ENCODE peak calls at places on chromosomes 3 and 15, in eight cellular contexts. I is EL, B is iPS-NIHi11, C is cerebellum, V is AG04449, Y is H4, S is lower lobe of right lung, G is AG04450. J is an unnamed sample.

GRCh38 chr3:157125101-157125500 is 34.8 kb downstream of the CCNL1 start:
- DNase-seq in V (no peak), I (no peak), G (no peak), B (no peak), S (no peak), Y (no peak), C (no peak), J (no peak)

GRCh38 chr3:1830851-1831250 is 267.8 kb upstream of the CNTN4 start:
- DNase-seq in S (no peak), C (no peak), I (no peak), B (no peak), Y (no peak), G (no peak), V (no peak), J (no peak)

GRCh38 chr3:3586843-3587626 is 212.2 kb upstream of the LRRN1 start:
- DNase-seq in G (no peak), Y (no peak), C (no peak), S (no peak), B (no peak), V (no peak), I (no peak), J (no peak)

GRCh38 chr3:100957407-100958100 is 35.7 kb downstream of the ABI3BP start:
- DNase-seq in Y (no peak), G (no peak), S (no peak), V (peak), B (no peak), I (peak), C (no peak), J (no peak)

GRCh38 chr3:141680620-141681389 is 57.3 kb upstream of the RNF7 start:
- DNase-seq in V (no peak), I (peak), C (no peak), B (peak), S (no peak), Y (peak), G (no peak), J (no peak)

GRCh38 chr3:16467368-16467767 is 46.1 kb downstream of the RFTN1 start:
- DNase-seq in Y (no peak), I (no peak), C (no peak), B (no peak), S (no peak), G (no peak), V (no peak), J (no peak)

GRCh38 chr15:51878446-51879386 is 49.3 kb downstream of the TMOD3 start:
- DNase-seq in S (no peak), C (no peak), I (peak), Y (peak), G (no peak), B (no peak), V (no peak), J (no peak)

GRCh38 chr3:33645060-33645841 is 72.8 kb downstream of the CLASP2 start:
- DNase-seq in I (no peak), V (no peak), Y (no peak), C (peak), B (peak), G (no peak), S (no peak), J (no peak)

GRCh38 chr3:10983219-10983916 is 9.2 kb upstream of the SLC6A1 start:
- DNase-seq in V (no peak), G (no peak), I (peak), C (peak), B (peak), S (no peak), Y (peak), J (peak)

GRCh38 chr3:190399677-190400076 is 11.7 kb downstream of the CLDN16 start:
- DNase-seq in V (no peak), G (no peak), Y (no peak), B (no peak), S (no peak), I (no peak), C (no peak), J (no peak)

GRCh38 chr3:178369006-178369405 is 167.2 kb upstream of the KCNMB2 start:
- DNase-seq in Y (no peak), S (no peak), B (no peak), C (peak), I (no peak), V (no peak), G (no peak), J (no peak)

GRCh38 chr15:63630036-63630751 is 33.0 kb downstream of the FBXL22 start:
- DNase-seq in C (no peak), Y (no peak), B (no peak), I (no peak), G (no peak), S (no peak), V (no peak), J (no peak)

GRCh38 chr3:49244589-49245205 is 32.3 kb downstream of the C3orf62 start:
- DNase-seq in C (no peak), V (no peak), B (peak), I (peak), G (no peak), Y (peak), S (no peak), J (no peak)

GRCh38 chr3:194577985-194578905 is 55.0 kb downstream of the TMEM44 start:
- DNase-seq in G (no peak), C (no peak), Y (peak), S (no peak), B (no peak), V (peak), I (peak), J (peak)

GRCh38 chr15:34520566-34520965 is 62.9 kb downstream of the GOLGA8B start:
- DNase-seq in C (no peak), Y (no peak), S (no peak), V (no peak), G (no peak), I (no peak), B (no peak), J (no peak)

GRCh38 chr15:66498501-66499386 is 1.2 kb upstream of the SNAPC5 start:
- DNase-seq in V (no peak), G (no peak), B (no peak), S (no peak), Y (peak), C (no peak), I (peak), J (no peak)

GRCh38 chr15:61101543-61101942 is 127.6 kb downstream of the RORA start:
- DNase-seq in I (no peak), C (no peak), S (no peak), V (no peak), Y (no peak), B (no peak), G (no peak), J (no peak)

GRCh38 chr3:170180952-170181876 is at the start of gene PHC3:
- DNase-seq in B (peak), S (peak), V (peak), C (peak), G (peak), Y (peak), I (peak), J (peak)

GRCh38 chr3:187210555-187211327 is 13.5 kb downstream of the RTP1 start:
- DNase-seq in B (peak), I (peak), S (no peak), Y (peak), V (peak), C (peak), G (no peak), J (no peak)

GRCh38 chr3:116000315-116000714 is 377.0 kb downstream of the GAP43 start:
- DNase-seq in Y (peak), V (peak), G (peak), C (no peak), S (no peak), B (no peak), I (peak), J (peak)

GRCh38 chr3:13144163-13145023 is 71.2 kb upstream of the IQSEC1 start:
- DNase-seq in S (peak), I (no peak), V (no peak), C (no peak), G (no peak), Y (no peak), B (no peak), J (no peak)

GRCh38 chr15:57566840-57567239 is 24.9 kb upstream of the MYZAP start:
- DNase-seq in C (no peak), B (no peak), G (no peak), I (peak), V (no peak), S (no peak), Y (peak), J (no peak)

GRCh38 chr3:57164217-57164605 is 942 bp downstream of the IL17RD start:
- DNase-seq in G (no peak), B (no peak), C (no peak), S (peak), I (peak), Y (no peak), V (no peak), J (no peak)

GRCh38 chr3:131608296-131608695 is 105.5 kb upstream of the MRPL3 start:
- DNase-seq in C (no peak), I (peak), B (no peak), V (no peak), Y (no peak), S (no peak), G (no peak), J (no peak)

GRCh38 chr3:190281308-190282051 is 40.8 kb downstream of the CLDN1 start:
- DNase-seq in C (no peak), V (no peak), S (no peak), G (no peak), I (peak), B (no peak), Y (no peak), J (no peak)

GRCh38 chr3:172087198-172087597 is 47.8 kb downstream of the FNDC3B start:
- DNase-seq in G (no peak), Y (no peak), B (no peak), V (no peak), C (no peak), S (no peak), I (peak), J (no peak)

GRCh38 chr3:52090620-52091468 is 34.5 kb upstream of the DUSP7 start:
- DNase-seq in C (no peak), I (no peak), S (peak), Y (no peak), G (no peak), V (no peak), B (peak), J (no peak)

GRCh38 chr15:31391687-31392671 is 65.3 kb downstream of the KLF13 start:
- DNase-seq in C (peak), V (no peak), G (peak), B (peak), Y (peak), I (peak), S (peak), J (no peak)

GRCh38 chr3:29764603-29765254 is 483.9 kb downstream of the RBMS3 start:
- DNase-seq in V (peak), B (no peak), Y (peak), S (no peak), I (peak), C (no peak), G (peak), J (peak)

GRCh38 chr15:98858610-98859023 is 149.0 kb downstream of the PGPEP1L start:
- DNase-seq in I (no peak), B (no peak), Y (no peak), C (no peak), S (no peak), G (no peak), V (no peak), J (no peak)

GRCh38 chr3:14415501-14415900 is 13.1 kb downstream of the SLC6A6 start:
- DNase-seq in B (no peak), C (no peak), G (no peak), I (peak), S (no peak), V (peak), Y (no peak), J (no peak)

J was measured in non-pigmented ciliary epithelial cell.